ENCODE peak calls at places on chromosome 18, in ten cellular contexts. S is A549, R is testis, J is lower leg skin, N is fibroblast of the aortic adventitia, E is progenitor cell of endocrine pancreas, X is prostate gland, F is HepG2, W is A673, P is cardiac muscle cell. C is an unnamed sample.

GRCh38 chr18:22469061-22469689 is 51.5 kb upstream of the CTAGE1 start:
- DNase-seq in P (no peak), W (no peak), E (no peak), N (no peak), J (no peak), F (no peak), S (no peak), X (no peak), R (no peak), C (no peak)

GRCh38 chr18:64618390-64618789 is 469.5 kb upstream of the LINC00305 start:
- DNase-seq in W (no peak), J (no peak), F (no peak), E (no peak), S (no peak), N (no peak), X (no peak), P (no peak), R (no peak), C (no peak)

GRCh38 chr18:50751490-50751889 is 68.3 kb downstream of the MRO start:
- DNase-seq in P (no peak), F (no peak), E (no peak), R (no peak), S (no peak), X (no peak), J (peak; percentile 39), W (no peak), N (no peak), C (no peak)

GRCh38 chr18:33951031-33951430 is 273.7 kb downstream of the NOL4 start:
- DNase-seq in J (no peak), N (peak; percentile 25), E (no peak), F (no peak), X (no peak), R (no peak), S (no peak), P (no peak), W (no peak), C (no peak)

GRCh38 chr18:53764086-53764485 is 460.4 kb downstream of the MBD2 start:
- DNase-seq in J (no peak), X (no peak), E (no peak), F (no peak), W (no peak), R (no peak), P (no peak), N (no peak), S (no peak), C (no peak)

GRCh38 chr18:46260016-46260878 is 156.1 kb downstream of the HAUS1 start:
- DNase-seq in F (no peak), W (peak; percentile 39), P (peak; percentile 38), R (no peak), J (no peak), N (peak; percentile 72), E (no peak), X (no peak), S (no peak), C (no peak)

GRCh38 chr18:13585379-13586153 is 140.8 kb downstream of the FAM210A start:
- DNase-seq in S (no peak), N (no peak), E (no peak), R (no peak), F (no peak), P (no peak), J (no peak), X (no peak), W (no peak), C (no peak)

GRCh38 chr18:62729487-62730386 is 14.4 kb downstream of the PHLPP1 start:
- DNase-seq in N (no peak), R (no peak), X (no peak), E (no peak), J (no peak), P (no peak), S (no peak), F (no peak), W (no peak), C (no peak)

DNA sequence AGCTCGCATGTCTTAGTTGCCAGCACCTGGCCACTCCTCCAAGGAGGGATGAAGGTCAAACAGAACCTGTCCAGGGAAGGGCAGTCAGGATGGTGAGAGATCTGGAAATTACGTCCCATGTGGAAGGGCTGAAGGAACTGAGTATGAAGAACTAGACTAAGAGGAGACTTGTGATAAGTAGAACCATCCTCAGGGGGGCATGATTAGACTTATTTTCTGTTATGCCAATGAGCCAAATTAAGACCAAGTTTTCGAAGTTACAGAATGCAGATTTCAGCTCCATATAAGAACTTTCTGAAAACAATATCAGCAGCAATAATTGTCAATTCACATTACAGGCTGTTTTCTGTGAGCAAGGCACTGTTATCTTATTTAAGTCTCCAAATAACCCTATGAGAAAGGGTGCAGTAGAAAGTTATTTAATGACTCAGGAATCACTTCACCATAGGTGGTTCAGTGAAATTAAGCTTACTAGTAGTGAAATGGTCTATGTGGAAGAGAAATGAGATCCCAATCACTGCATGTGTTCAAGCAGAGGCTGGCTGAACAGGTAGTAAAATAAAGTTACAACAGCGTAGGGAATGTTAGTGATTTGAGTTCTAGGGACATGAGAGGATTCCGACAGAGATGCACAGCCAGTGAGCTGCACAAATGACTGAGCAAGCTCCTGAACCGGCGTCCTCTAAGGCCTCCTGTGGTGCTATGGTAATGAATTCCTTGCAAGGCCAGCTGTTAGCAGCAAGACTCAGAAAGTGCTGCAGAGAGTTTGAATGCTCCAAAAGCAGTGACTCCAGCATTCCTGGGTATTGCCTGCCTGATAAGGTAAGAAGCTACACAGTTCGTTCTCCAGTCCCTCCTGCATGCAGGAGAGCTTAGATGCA is 4.5 kb upstream of the DYM start:
- DNase-seq in J (no peak), E (no peak), N (peak; percentile 28), W (peak; percentile 89), P (peak; percentile 38), R (no peak), S (peak; percentile 20), X (no peak), F (no peak), C (no peak)
- TF ChIP-seq CTCF in J (no peak), E (no peak), N (no peak), W (peak; percentile 42), P (no peak), R (no peak), S (no peak), X (no peak), F (peak; percentile 26), C (no peak)

DNA sequence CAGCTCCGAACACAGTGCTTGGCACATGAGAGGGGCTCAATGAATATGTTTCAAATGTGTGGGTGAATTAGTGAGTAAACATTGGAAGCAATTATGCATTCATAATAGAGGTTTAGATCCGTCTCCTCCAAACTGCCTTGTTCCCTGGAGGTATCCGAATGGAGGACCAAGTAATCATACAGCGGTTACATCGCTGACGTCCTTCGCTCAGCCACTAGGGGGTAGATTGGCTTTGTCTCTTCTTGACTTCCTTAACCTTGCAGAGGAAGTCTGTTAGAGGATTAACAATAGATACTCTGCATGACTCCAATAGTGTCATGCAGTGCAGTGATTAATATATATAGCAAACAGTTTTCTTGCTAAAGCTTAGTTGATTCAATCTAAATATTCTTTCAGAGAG is 517.0 kb downstream of the PTPRM start:
- DNase-seq in J (no peak), X (no peak), E (no peak), S (peak; percentile 38), R (peak; percentile 68), W (peak; percentile 70), F (peak; percentile 28), P (peak; percentile 66), N (peak; percentile 48), C (peak; percentile 22)
- TF ChIP-seq CTCF in J (no peak), X (peak; percentile 32), E (peak; percentile 65), S (peak; percentile 18), R (peak; percentile 45), W (peak; percentile 49), F (peak; percentile 71), P (peak; percentile 71), N (peak; percentile 57), C (no peak)

GRCh38 chr18:57436965-57437333 is 1.8 kb downstream of the ONECUT2 start:
- DNase-seq in S (no peak), J (no peak), P (no peak), F (no peak), N (no peak), R (no peak), X (no peak), W (no peak), E (no peak), C (no peak)

GRCh38 chr18:57439617-57439975 is 4.4 kb downstream of the ONECUT2 start:
- DNase-seq in W (no peak), F (no peak), E (peak; percentile 41), J (no peak), N (no peak), X (no peak), R (no peak), P (no peak), S (no peak), C (peak; percentile 87)

GRCh38 chr18:57437433-57437781 is 2.2 kb downstream of the ONECUT2 start:
- DNase-seq in P (no peak), X (no peak), N (no peak), F (peak; percentile 40), S (peak; percentile 24), E (peak; percentile 16), W (no peak), R (no peak), J (no peak), C (no peak)

GRCh38 chr18:57438669-57439616 is 3.8 kb downstream of the ONECUT2 start:
- DNase-seq in R (no peak), W (no peak), P (no peak), N (no peak), X (no peak), S (peak; percentile 43), J (no peak), F (no peak), E (no peak), C (peak; percentile 17)

DNA sequence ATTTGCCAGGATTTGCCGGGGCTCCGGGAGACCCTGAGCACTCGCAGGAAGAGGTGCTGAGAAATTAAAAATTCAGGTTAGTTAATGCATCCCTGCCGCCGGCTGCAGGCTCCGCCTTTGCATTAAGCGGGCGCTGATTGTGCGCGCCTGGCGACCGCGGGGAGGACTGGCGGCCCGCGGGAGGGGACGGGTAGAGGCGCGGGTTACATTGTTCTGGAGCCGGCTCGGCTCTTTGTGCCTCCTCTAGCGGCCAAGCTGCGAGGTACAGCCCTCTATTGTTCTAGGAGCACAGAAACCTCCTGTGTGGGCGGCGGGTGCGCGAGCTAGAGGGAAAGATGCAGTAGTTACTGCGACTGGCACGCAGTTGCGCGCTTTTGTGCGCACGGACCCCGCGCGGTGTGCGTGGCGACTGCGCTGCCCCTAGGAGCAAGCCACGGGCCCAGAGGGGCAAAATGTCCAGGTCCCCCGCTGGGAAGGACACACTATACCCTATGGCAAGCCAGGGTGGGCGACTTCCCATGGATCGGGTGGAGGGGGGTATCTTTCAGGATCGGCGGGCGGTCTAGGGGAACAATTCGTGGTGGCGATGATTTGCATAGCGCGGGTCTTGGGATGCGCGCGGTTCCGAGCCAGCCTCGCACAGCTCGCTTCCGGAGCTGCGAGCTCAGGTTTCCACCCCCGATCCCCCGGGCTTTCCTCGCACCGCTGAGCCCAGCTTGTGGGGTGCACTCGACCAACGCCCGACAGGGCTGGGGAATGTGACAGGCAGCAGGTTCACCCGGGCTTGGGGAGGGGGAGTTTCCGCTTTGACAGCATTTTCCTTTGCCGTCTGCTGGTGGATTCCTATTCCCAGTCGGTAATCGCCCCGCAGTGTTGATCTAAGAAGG is 2.9 kb downstream of the ONECUT2 start:
- DNase-seq in W (peak; percentile 93), F (peak; percentile 75), P (peak; percentile 73), N (peak; percentile 46), R (peak; percentile 75), X (no peak), S (peak; percentile 82), E (peak; percentile 76), J (no peak), C (peak; percentile 73)
- TF ChIP-seq CTCF in W (peak; percentile 68), F (peak; percentile 86), P (peak; percentile 75), N (peak; percentile 68), R (peak; percentile 33), X (peak; percentile 8), S (peak; percentile 50), E (peak; percentile 71), J (no peak), C (peak; percentile 64)

GRCh38 chr18:70069965-70070364 is 122.3 kb upstream of the CD226 start:
- DNase-seq in S (no peak), N (no peak), X (no peak), E (no peak), J (no peak), P (no peak), W (no peak), F (no peak), R (no peak), C (no peak)

GRCh38 chr18:70073442-70073841 is 125.8 kb upstream of the CD226 start:
- DNase-seq in F (no peak), E (no peak), X (no peak), J (no peak), R (no peak), N (no peak), S (no peak), W (no peak), P (no peak), C (no peak)

GRCh38 chr18:70074091-70074490 is 126.4 kb upstream of the CD226 start:
- DNase-seq in W (no peak), S (no peak), J (no peak), P (no peak), X (no peak), E (no peak), F (no peak), R (no peak), N (no peak), C (no peak)

GRCh38 chr18:70075906-70076305 is 128.2 kb upstream of the CD226 start:
- DNase-seq in R (no peak), S (no peak), X (no peak), F (no peak), W (no peak), N (no peak), J (no peak), E (no peak), P (peak; percentile 8), C (no peak)

GRCh38 chr18:70072678-70073077 is 125.0 kb upstream of the CD226 start:
- DNase-seq in S (peak; percentile 11), R (no peak), F (peak; percentile 34), E (no peak), P (peak; percentile 68), N (peak; percentile 69), J (no peak), W (peak; percentile 19), X (no peak), C (no peak)
- TF ChIP-seq CTCF in S (peak; percentile 34), R (no peak), F (peak; percentile 70), E (peak; percentile 44), P (peak; percentile 47), N (peak; percentile 38), J (no peak), W (peak; percentile 39), X (no peak), C (no peak)

C was measured in Calu3.